ENCODE peak calls at places on chromosomes 3 and 15, in eight cellular contexts. One of them, this sample, is unnamed.

GRCh38 chr15:87227846-87228245 is 1028.7 kb downstream of the NTRK3 start:
- DNase-seq in K562: no peak
- DNase-seq in mammary epithelial cell: no peak
- DNase-seq in gastrocnemius medialis: no peak
- DNase-seq in astrocyte of the spinal cord: peak
- DNase-seq in CD8-positive, alpha-beta T cell: no peak
- DNase-seq in AG04450: peak
- DNase-seq in pancreas: no peak
- DNase-seq in this sample: no peak

GRCh38 chr3:46447535-46447934 is 17.2 kb downstream of the LTF start:
- DNase-seq in K562: no peak
- DNase-seq in mammary epithelial cell: no peak
- DNase-seq in gastrocnemius medialis: no peak
- DNase-seq in astrocyte of the spinal cord: no peak
- DNase-seq in CD8-positive, alpha-beta T cell: no peak
- DNase-seq in AG04450: no peak
- DNase-seq in pancreas: no peak
- DNase-seq in this sample: no peak

GRCh38 chr3:139524841-139525538 is 14.6 kb downstream of the RBP1 start:
- DNase-seq in K562: no peak
- DNase-seq in mammary epithelial cell: no peak
- DNase-seq in gastrocnemius medialis: no peak
- DNase-seq in astrocyte of the spinal cord: no peak
- DNase-seq in CD8-positive, alpha-beta T cell: no peak
- DNase-seq in AG04450: no peak
- DNase-seq in pancreas: no peak
- DNase-seq in this sample: no peak

GRCh38 chr3:11944052-11944673 is 60.0 kb upstream of the SYN2 start:
- DNase-seq in K562: peak
- DNase-seq in mammary epithelial cell: peak
- DNase-seq in gastrocnemius medialis: no peak
- DNase-seq in astrocyte of the spinal cord: peak
- DNase-seq in CD8-positive, alpha-beta T cell: no peak
- DNase-seq in AG04450: no peak
- DNase-seq in pancreas: peak
- DNase-seq in this sample: no peak

GRCh38 chr3:47884603-47885002 is 81.7 kb downstream of the DHX30 start:
- DNase-seq in K562: no peak
- DNase-seq in mammary epithelial cell: no peak
- DNase-seq in gastrocnemius medialis: no peak
- DNase-seq in astrocyte of the spinal cord: no peak
- DNase-seq in CD8-positive, alpha-beta T cell: no peak
- DNase-seq in AG04450: no peak
- DNase-seq in pancreas: no peak
- DNase-seq in this sample: no peak

GRCh38 chr3:165884518-165884917 is 47.3 kb upstream of the BCHE start:
- DNase-seq in K562: no peak
- DNase-seq in mammary epithelial cell: no peak
- DNase-seq in gastrocnemius medialis: no peak
- DNase-seq in astrocyte of the spinal cord: no peak
- DNase-seq in CD8-positive, alpha-beta T cell: no peak
- DNase-seq in AG04450: no peak
- DNase-seq in pancreas: no peak
- DNase-seq in this sample: no peak

GRCh38 chr15:80777137-80777536 is 2.0 kb upstream of the CEMIP start:
- DNase-seq in K562: no peak
- DNase-seq in mammary epithelial cell: peak
- DNase-seq in gastrocnemius medialis: peak
- DNase-seq in astrocyte of the spinal cord: peak
- DNase-seq in CD8-positive, alpha-beta T cell: no peak
- DNase-seq in AG04450: peak
- DNase-seq in pancreas: no peak
- DNase-seq in this sample: no peak

GRCh38 chr3:184334470-184335158 is 2.8 kb upstream of the FAM131A start:
- DNase-seq in K562: peak
- DNase-seq in mammary epithelial cell: peak
- DNase-seq in gastrocnemius medialis: no peak
- DNase-seq in astrocyte of the spinal cord: peak
- DNase-seq in CD8-positive, alpha-beta T cell: no peak
- DNase-seq in AG04450: no peak
- DNase-seq in pancreas: no peak
- DNase-seq in this sample: peak

GRCh38 chr15:31525988-31526665 is 199.5 kb downstream of the KLF13 start:
- DNase-seq in K562: no peak
- DNase-seq in mammary epithelial cell: no peak
- DNase-seq in gastrocnemius medialis: no peak
- DNase-seq in astrocyte of the spinal cord: no peak
- DNase-seq in CD8-positive, alpha-beta T cell: no peak
- DNase-seq in AG04450: no peak
- DNase-seq in pancreas: no peak
- DNase-seq in this sample: no peak

GRCh38 chr3:52231502-52232278 is 6.2 kb upstream of the TLR9 start:
- DNase-seq in K562: peak
- DNase-seq in mammary epithelial cell: no peak
- DNase-seq in gastrocnemius medialis: peak
- DNase-seq in astrocyte of the spinal cord: no peak
- DNase-seq in CD8-positive, alpha-beta T cell: peak
- DNase-seq in AG04450: no peak
- DNase-seq in pancreas: peak
- DNase-seq in this sample: peak

GRCh38 chr15:29756358-29757267 is 65.7 kb downstream of the TJP1 start:
- DNase-seq in K562: no peak
- DNase-seq in mammary epithelial cell: peak
- DNase-seq in gastrocnemius medialis: no peak
- DNase-seq in astrocyte of the spinal cord: no peak
- DNase-seq in CD8-positive, alpha-beta T cell: no peak
- DNase-seq in AG04450: no peak
- DNase-seq in pancreas: no peak
- DNase-seq in this sample: no peak

GRCh38 chr15:35000511-35000910 is 12.4 kb upstream of the ZNF770 start:
- DNase-seq in K562: no peak
- DNase-seq in mammary epithelial cell: peak
- DNase-seq in gastrocnemius medialis: peak
- DNase-seq in astrocyte of the spinal cord: peak
- DNase-seq in CD8-positive, alpha-beta T cell: no peak
- DNase-seq in AG04450: peak
- DNase-seq in pancreas: peak
- DNase-seq in this sample: peak

GRCh38 chr3:188646592-188646991 is 492.6 kb downstream of the LPP start:
- DNase-seq in K562: no peak
- DNase-seq in mammary epithelial cell: no peak
- DNase-seq in gastrocnemius medialis: no peak
- DNase-seq in astrocyte of the spinal cord: peak
- DNase-seq in CD8-positive, alpha-beta T cell: no peak
- DNase-seq in AG04450: no peak
- DNase-seq in pancreas: no peak
- DNase-seq in this sample: no peak

GRCh38 chr3:188578579-188579363 is 424.8 kb downstream of the LPP start:
- DNase-seq in K562: no peak
- DNase-seq in mammary epithelial cell: peak
- DNase-seq in gastrocnemius medialis: peak
- DNase-seq in astrocyte of the spinal cord: peak
- DNase-seq in CD8-positive, alpha-beta T cell: no peak
- DNase-seq in AG04450: peak
- DNase-seq in pancreas: peak
- DNase-seq in this sample: peak

GRCh38 chr3:29285356-29286070 is 4.6 kb downstream of the RBMS3 start:
- DNase-seq in K562: no peak
- DNase-seq in mammary epithelial cell: peak
- DNase-seq in gastrocnemius medialis: no peak
- DNase-seq in astrocyte of the spinal cord: no peak
- DNase-seq in CD8-positive, alpha-beta T cell: no peak
- DNase-seq in AG04450: no peak
- DNase-seq in pancreas: no peak
- DNase-seq in this sample: no peak

GRCh38 chr3:43894176-43895049 is 203.7 kb downstream of the ABHD5 start:
- DNase-seq in K562: peak
- DNase-seq in mammary epithelial cell: peak
- DNase-seq in gastrocnemius medialis: no peak
- DNase-seq in astrocyte of the spinal cord: peak
- DNase-seq in CD8-positive, alpha-beta T cell: no peak
- DNase-seq in AG04450: peak
- DNase-seq in pancreas: peak
- DNase-seq in this sample: peak

GRCh38 chr15:48279608-48280007 is 51.6 kb upstream of the DUT start:
- DNase-seq in K562: no peak
- DNase-seq in mammary epithelial cell: no peak
- DNase-seq in gastrocnemius medialis: no peak
- DNase-seq in astrocyte of the spinal cord: no peak
- DNase-seq in CD8-positive, alpha-beta T cell: no peak
- DNase-seq in AG04450: no peak
- DNase-seq in pancreas: no peak
- DNase-seq in this sample: no peak

GRCh38 chr15:61621146-61621545 is 392.0 kb upstream of the RORA start:
- DNase-seq in K562: peak
- DNase-seq in mammary epithelial cell: peak
- DNase-seq in gastrocnemius medialis: no peak
- DNase-seq in astrocyte of the spinal cord: no peak
- DNase-seq in CD8-positive, alpha-beta T cell: no peak
- DNase-seq in AG04450: no peak
- DNase-seq in pancreas: peak
- DNase-seq in this sample: peak

DNA sequence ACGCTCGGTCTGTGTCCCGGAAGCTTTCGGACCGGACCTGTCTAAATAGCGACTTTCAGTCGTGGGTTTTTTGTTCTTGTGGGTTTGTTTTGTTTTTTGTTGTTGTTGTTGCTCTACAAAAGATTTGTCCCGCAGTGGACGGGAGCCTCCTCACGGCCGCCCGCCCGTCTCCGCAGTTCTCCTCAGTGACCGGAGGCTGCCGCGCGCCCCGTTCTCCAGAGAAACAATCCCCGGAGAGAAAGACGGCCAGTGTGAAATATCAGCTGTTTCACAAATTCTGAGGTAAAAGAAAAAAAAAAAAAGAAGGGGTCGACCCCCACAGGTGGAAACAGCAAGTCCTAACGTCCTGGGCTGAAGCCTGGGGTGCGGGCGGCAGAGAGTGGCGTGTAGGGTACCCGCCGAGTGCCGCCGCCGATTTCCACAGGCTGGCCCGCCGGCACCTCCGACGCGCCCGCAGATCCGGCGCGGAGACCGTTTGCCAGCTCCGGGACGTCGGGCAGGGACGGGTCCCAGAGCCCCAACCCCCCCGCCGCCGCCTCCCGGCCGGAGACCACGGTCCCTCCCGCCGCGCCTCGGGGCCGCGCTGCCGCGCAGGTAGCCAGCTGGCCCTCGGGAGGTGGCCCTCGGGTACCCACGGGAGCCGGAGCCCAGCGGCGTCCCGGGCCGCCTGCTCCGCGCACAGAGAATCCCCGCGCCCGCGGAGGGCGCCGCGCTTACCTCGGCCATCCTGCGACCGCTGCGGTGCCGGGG is 476 bp downstream of the BNC1 start:
- DNase-seq in K562: no peak
- DNase-seq in mammary epithelial cell: peak
- DNase-seq in gastrocnemius medialis: no peak
- DNase-seq in astrocyte of the spinal cord: peak
- DNase-seq in CD8-positive, alpha-beta T cell: no peak
- DNase-seq in AG04450: no peak
- DNase-seq in pancreas: no peak
- DNase-seq in this sample: no peak
- TF ChIP-seq CTCF in K562: no peak
- TF ChIP-seq CTCF in mammary epithelial cell: no peak
- TF ChIP-seq CTCF in gastrocnemius medialis: no peak
- TF ChIP-seq CTCF in astrocyte of the spinal cord: no peak
- TF ChIP-seq CTCF in CD8-positive, alpha-beta T cell: no peak
- TF ChIP-seq CTCF in AG04450: no peak
- TF ChIP-seq CTCF in pancreas: no peak
- TF ChIP-seq CTCF in this sample: no peak

DNA sequence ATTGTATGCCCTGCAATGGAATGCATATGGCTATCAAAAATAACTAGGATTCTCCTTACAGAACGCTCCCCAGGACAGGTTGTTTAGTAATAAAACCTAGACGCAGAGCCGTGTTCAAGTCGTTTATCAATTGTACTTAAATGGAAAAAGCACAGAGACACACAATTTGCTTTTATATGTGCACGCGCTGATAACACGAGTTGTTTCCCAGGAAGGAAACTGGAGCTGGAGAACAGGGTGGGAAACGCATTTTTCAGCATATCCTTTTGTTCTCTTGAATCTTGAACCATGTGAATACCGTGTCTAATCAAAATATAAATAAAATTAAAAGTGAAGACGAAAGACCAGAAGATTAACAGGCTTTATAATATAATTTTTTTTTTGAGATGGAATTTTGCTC is 3.6 kb upstream of the ANPEP start:
- DNase-seq in K562: no peak
- DNase-seq in mammary epithelial cell: no peak
- DNase-seq in gastrocnemius medialis: no peak
- DNase-seq in astrocyte of the spinal cord: no peak
- DNase-seq in CD8-positive, alpha-beta T cell: no peak
- DNase-seq in AG04450: no peak
- DNase-seq in pancreas: no peak
- DNase-seq in this sample: no peak
- H3K4me3 ChIP-seq in K562: no peak
- H3K4me3 ChIP-seq in mammary epithelial cell: no peak
- H3K4me3 ChIP-seq in gastrocnemius medialis: no peak
- H3K4me3 ChIP-seq in astrocyte of the spinal cord: no peak
- H3K4me3 ChIP-seq in CD8-positive, alpha-beta T cell: no peak
- H3K4me3 ChIP-seq in AG04450: no peak
- H3K4me3 ChIP-seq in pancreas: no peak
- H3K4me3 ChIP-seq in this sample: no peak

GRCh38 chr15:101511717-101512116 is 22.2 kb upstream of the PCSK6 start:
- DNase-seq in K562: no peak
- DNase-seq in mammary epithelial cell: no peak
- DNase-seq in gastrocnemius medialis: no peak
- DNase-seq in astrocyte of the spinal cord: no peak
- DNase-seq in CD8-positive, alpha-beta T cell: no peak
- DNase-seq in AG04450: no peak
- DNase-seq in pancreas: no peak
- DNase-seq in this sample: no peak
- TF ChIP-seq CTCF in K562: no peak
- TF ChIP-seq CTCF in mammary epithelial cell: no peak
- TF ChIP-seq CTCF in gastrocnemius medialis: no peak
- TF ChIP-seq CTCF in astrocyte of the spinal cord: no peak
- TF ChIP-seq CTCF in CD8-positive, alpha-beta T cell: no peak
- TF ChIP-seq CTCF in AG04450: no peak
- TF ChIP-seq CTCF in pancreas: no peak
- TF ChIP-seq CTCF in this sample: no peak

DNA sequence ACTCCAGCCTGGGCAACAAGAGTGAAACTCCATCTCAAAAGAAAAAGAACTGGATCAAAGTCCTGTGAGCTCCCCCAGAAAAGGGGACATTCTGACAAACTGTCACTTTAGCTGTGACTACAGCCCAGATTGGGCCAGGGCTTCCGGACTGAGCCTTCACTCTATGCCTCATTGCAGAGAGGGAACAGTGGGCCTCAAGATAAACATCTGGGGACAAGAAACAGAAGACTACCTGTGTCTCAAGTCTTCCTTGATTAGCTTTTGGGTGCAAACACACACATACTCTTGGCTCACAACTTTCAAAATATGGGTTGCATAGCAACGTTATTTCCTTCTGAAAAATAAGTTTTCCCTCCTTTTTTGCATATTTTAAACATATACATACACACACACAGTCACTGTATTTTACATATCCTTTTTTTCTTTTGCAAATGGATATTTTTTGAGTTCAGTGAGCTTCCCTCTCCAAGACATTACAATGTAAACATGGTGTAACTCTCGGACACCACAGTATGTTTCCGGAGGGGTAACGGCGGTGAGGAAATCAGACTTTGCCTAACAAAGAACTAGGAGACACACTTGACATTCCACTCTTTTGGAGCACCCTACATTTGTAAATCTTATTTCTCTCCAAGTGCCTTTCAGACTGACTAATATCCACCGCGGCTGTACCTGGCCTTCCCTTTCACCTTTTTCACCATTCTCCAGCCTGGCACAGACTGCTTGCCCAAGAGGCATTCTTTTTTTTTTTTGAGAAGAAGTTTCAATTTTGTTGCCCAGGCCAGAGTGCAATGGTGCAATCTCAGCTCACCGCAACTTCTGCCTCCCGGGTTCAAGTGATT is 3.5 kb downstream of the TKT start:
- DNase-seq in K562: no peak
- DNase-seq in mammary epithelial cell: no peak
- DNase-seq in gastrocnemius medialis: no peak
- DNase-seq in astrocyte of the spinal cord: no peak
- DNase-seq in CD8-positive, alpha-beta T cell: no peak
- DNase-seq in AG04450: no peak
- DNase-seq in pancreas: no peak
- DNase-seq in this sample: no peak
- H3K4me3 ChIP-seq in K562: no peak
- H3K4me3 ChIP-seq in mammary epithelial cell: no peak
- H3K4me3 ChIP-seq in gastrocnemius medialis: no peak
- H3K4me3 ChIP-seq in astrocyte of the spinal cord: peak
- H3K4me3 ChIP-seq in CD8-positive, alpha-beta T cell: no peak
- H3K4me3 ChIP-seq in AG04450: peak
- H3K4me3 ChIP-seq in pancreas: peak
- H3K4me3 ChIP-seq in this sample: peak

This sample was measured in psoas muscle.